ENCODE peak calls at places on chromosome 20, in five cellular contexts. N is pancreas, Q is H9, G is SHP77 treated with DMSO at 0.1 percent for 48 hours, S is GM04504. F is an unnamed sample.

GRCh38 chr20:10316582-10316981 is 98.0 kb downstream of the SNAP25 start:
- DNase-seq in G (peak), N (no peak), Q (no peak), S (no peak), F (no peak)

GRCh38 chr20:47392721-47393073 is 36.2 kb upstream of the ZMYND8 start:
- DNase-seq in N (no peak), S (no peak), G (no peak), Q (no peak), F (peak)

GRCh38 chr20:29497261-29497671 is 1760.2 kb upstream of the DEFB115 start:
- DNase-seq in N (no peak), Q (no peak), S (no peak), G (peak), F (no peak)

GRCh38 chr20:8043687-8044278 is 24.2 kb upstream of the TMX4 start:
- DNase-seq in Q (no peak), N (peak), G (peak), S (no peak), F (peak)

GRCh38 chr20:58192065-58192464 is 36.4 kb downstream of the ANKRD60 start:
- DNase-seq in Q (no peak), G (no peak), N (no peak), S (no peak), F (no peak)

GRCh38 chr20:47985092-47985850 is 200.0 kb upstream of the SULF2 start:
- DNase-seq in S (peak), N (no peak), G (no peak), Q (peak), F (peak)

GRCh38 chr20:38875170-38875993 is 50.8 kb upstream of the FAM83D start:
- DNase-seq in G (no peak), Q (no peak), S (no peak), N (no peak), F (no peak)

GRCh38 chr20:44388466-44389023 is 33.0 kb downstream of the HNF4A start:
- DNase-seq in Q (peak), N (no peak), S (peak), G (peak), F (peak)

GRCh38 chr20:48718914-48719578 is 108.8 kb downstream of the PREX1 start:
- DNase-seq in G (no peak), N (no peak), S (no peak), Q (no peak), F (no peak)

GRCh38 chr20:62025832-62026563 is 39.7 kb downstream of the TAF4 start:
- DNase-seq in S (peak), N (peak), Q (no peak), G (no peak), F (no peak)

GRCh38 chr20:42700423-42700822 is 489.3 kb downstream of the PTPRT start:
- DNase-seq in Q (no peak), G (no peak), N (no peak), S (no peak), F (no peak)

GRCh38 chr20:43590036-43590391 is 723 bp upstream of the IFT52 start:
- DNase-seq in N (no peak), S (no peak), Q (peak), G (peak), F (no peak)

GRCh38 chr20:3367125-3367524 is 40.3 kb downstream of the DNAAF9 start:
- DNase-seq in S (no peak), Q (no peak), N (no peak), G (no peak), F (no peak)

GRCh38 chr20:44643596-44644383 is 7.7 kb downstream of the ADA start:
- DNase-seq in G (no peak), Q (peak), S (peak), N (peak), F (peak)

GRCh38 chr20:36796868-36797267 is 23.3 kb upstream of the DSN1 start:
- DNase-seq in G (no peak), N (no peak), S (no peak), Q (no peak), F (no peak)

GRCh38 chr20:3027987-3028386 is 15.4 kb upstream of the GNRH2 start:
- DNase-seq in S (no peak), G (no peak), Q (no peak), N (no peak), F (no peak)

GRCh38 chr20:62804632-62805364 is at the start of gene OGFR:
- DNase-seq in S (no peak), G (no peak), N (no peak), Q (peak), F (no peak)

GRCh38 chr20:6381887-6382286 is 259.1 kb upstream of the FERMT1 start:
- DNase-seq in G (no peak), Q (no peak), S (no peak), N (no peak), F (no peak)

GRCh38 chr20:1377341-1377871 is 15.4 kb downstream of the FKBP1A start:
- DNase-seq in N (no peak), G (no peak), S (no peak), Q (no peak), F (no peak)

GRCh38 chr20:4795394-4795793 is 73.7 kb downstream of the PRND start:
- DNase-seq in Q (peak), G (no peak), S (peak), N (no peak), F (peak)

GRCh38 chr20:21706345-21707195 is 1.1 kb downstream of the PAX1 start:
- DNase-seq in S (no peak), Q (peak), G (no peak), N (no peak), F (no peak)

GRCh38 chr20:6081236-6081635 is 27.4 kb upstream of the LRRN4 start:
- DNase-seq in N (no peak), Q (no peak), G (no peak), S (peak), F (peak)

GRCh38 chr20:10648651-10649050 is 25.1 kb downstream of the JAG1 start:
- DNase-seq in S (no peak), Q (no peak), N (no peak), G (no peak), F (no peak)

GRCh38 chr20:16011061-16011460 is 562.2 kb downstream of the KIF16B start:
- DNase-seq in Q (no peak), N (no peak), G (no peak), S (no peak), F (no peak)

GRCh38 chr20:23995905-23996666 is 7.5 kb upstream of the GGTLC1 start:
- DNase-seq in Q (no peak), S (peak), G (no peak), N (peak), F (no peak)

GRCh38 chr20:17875106-17875980 is 93.3 kb downstream of the SNX5 start:
- DNase-seq in Q (no peak), N (peak), G (no peak), S (no peak), F (no peak)

GRCh38 chr20:16539280-16539679 is 34.0 kb downstream of the KIF16B start:
- DNase-seq in G (no peak), Q (no peak), S (no peak), N (no peak), F (no peak)

GRCh38 chr20:4677846-4678245 is 43.9 kb upstream of the PRND start:
- DNase-seq in N (no peak), Q (no peak), S (no peak), G (no peak), F (no peak)

GRCh38 chr20:5216663-5217062 is 89.9 kb downstream of the CDS2 start:
- DNase-seq in S (no peak), N (no peak), G (no peak), Q (no peak), F (no peak)

GRCh38 chr20:23926941-23927872 is 47.7 kb upstream of the CST5 start:
- DNase-seq in S (peak), Q (no peak), G (no peak), N (no peak), F (peak)

GRCh38 chr20:63357921-63358905 is 2.9 kb downstream of the CHRNA4 start:
- DNase-seq in N (peak), G (no peak), S (no peak), Q (no peak), F (no peak)

GRCh38 chr20:64242797-64243475 is 12.6 kb upstream of the PCMTD2 start:
- DNase-seq in S (no peak), G (no peak), Q (no peak), N (no peak), F (no peak)

GRCh38 chr20:10670521-10671220 is 3.1 kb downstream of the JAG1 start:
- DNase-seq in N (no peak), Q (no peak), G (no peak), S (no peak), F (no peak)

GRCh38 chr20:19170148-19170547 is 42.3 kb upstream of the SLC24A3 start:
- DNase-seq in G (no peak), N (no peak), Q (no peak), S (no peak), F (no peak)

GRCh38 chr20:57399587-57400261 is 8.5 kb downstream of the RBM38 start:
- DNase-seq in S (no peak), Q (no peak), N (no peak), G (no peak), F (no peak)